ENCODE peak calls at places on chromosomes 1 and 21, in five cellular contexts. G is activated CD8-positive, alpha-beta T cell treated with anti-CD3 and anti-CD28 coated beads for 36 hours; F is A549; M is kidney epithelial cell; W is PC-9. N is an unnamed sample.

GRCh38 chr1:36322085-36322785 is 1.2 kb downstream of the EVA1B start:
- DNase-seq in W (no peak), G (no peak), M (no peak), F (no peak), N (no peak)

GRCh38 chr1:44557756-44558155 is 116.5 kb downstream of the TMEM53 start:
- DNase-seq in G (no peak), W (peak), M (no peak), F (no peak), N (peak)

GRCh38 chr1:114118351-114118990 is 35.2 kb downstream of the SYT6 start:
- DNase-seq in F (no peak), G (no peak), W (no peak), M (no peak), N (no peak)

GRCh38 chr1:235326719-235327558 is 1.0 kb downstream of the ARID4B start:
- DNase-seq in G (peak), W (peak), F (peak), M (no peak), N (peak)

GRCh38 chr1:207327994-207328393 is 6.5 kb downstream of the CD55 start:
- DNase-seq in W (no peak), M (no peak), G (no peak), F (no peak), N (no peak)

GRCh38 chr1:187626056-187626455 is 797.3 kb downstream of the PLA2G4A start:
- DNase-seq in M (no peak), G (no peak), W (no peak), F (no peak), N (no peak)

GRCh38 chr1:38026592-38027200 is 14.2 kb downstream of the UTP11 start:
- DNase-seq in G (peak), M (no peak), F (peak), W (peak), N (peak)

GRCh38 chr1:43316738-43317520 is 16.1 kb downstream of the TIE1 start:
- DNase-seq in G (no peak), F (no peak), W (no peak), M (no peak), N (no peak)

GRCh38 chr1:26237230-26237966 is 3.4 kb downstream of the CEP85 start:
- DNase-seq in M (no peak), G (no peak), F (peak), W (no peak), N (no peak)

GRCh38 chr1:222600274-222600673 is 10.5 kb upstream of the TAF1A start:
- DNase-seq in W (no peak), M (no peak), F (peak), G (no peak), N (no peak)

GRCh38 chr1:183633676-183634343 is 1.8 kb downstream of the ARPC5 start:
- DNase-seq in W (no peak), M (peak), F (peak), G (peak), N (peak)

GRCh38 chr1:43432907-43433306 is 20.8 kb downstream of the HYI start:
- DNase-seq in M (no peak), F (no peak), G (no peak), W (no peak), N (no peak)

GRCh38 chr1:220787069-220787614 is 429 bp downstream of the MTARC1 start:
- DNase-seq in F (peak), G (no peak), W (peak), M (no peak), N (peak)

GRCh38 chr1:101967871-101968270 is 28.9 kb downstream of the OLFM3 start:
- DNase-seq in G (no peak), F (no peak), M (no peak), W (no peak), N (no peak)

GRCh38 chr1:42259059-42259738 is 75.8 kb downstream of the FOXJ3 start:
- DNase-seq in W (no peak), F (no peak), M (no peak), G (no peak), N (no peak)

GRCh38 chr1:167627865-167628641 is 2.0 kb upstream of the RCSD1 start:
- DNase-seq in W (peak), G (peak), M (no peak), F (no peak), N (no peak)

GRCh38 chr1:3702990-3703728 is 49.1 kb upstream of the CCDC27 start:
- DNase-seq in M (no peak), W (no peak), G (no peak), F (no peak), N (no peak)

GRCh38 chr21:42027804-42028753 is 17.9 kb upstream of the ZBTB21 start:
- DNase-seq in M (no peak), G (no peak), F (no peak), W (no peak), N (no peak)

GRCh38 chr1:223339861-223340260 is 24.1 kb downstream of the SUSD4 start:
- DNase-seq in G (no peak), M (no peak), F (no peak), W (no peak), N (no peak)

DNA sequence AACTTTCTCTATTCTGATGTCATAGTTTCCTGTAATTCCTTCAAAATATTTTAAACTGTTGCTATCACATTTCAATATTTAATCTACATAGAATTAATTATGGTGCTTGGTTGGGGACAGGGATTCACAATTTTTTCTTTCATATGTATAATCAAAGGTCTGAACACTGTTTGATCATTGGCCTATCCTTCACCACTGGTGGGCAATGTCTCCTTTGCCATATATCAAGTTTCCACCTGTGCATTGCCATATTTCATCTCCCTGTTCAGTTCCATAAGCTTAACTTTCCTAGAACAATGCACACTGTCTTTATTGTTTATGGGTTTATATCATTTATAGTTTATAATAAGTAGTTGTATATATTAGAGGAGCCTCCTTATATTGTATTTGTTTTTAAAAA is 374.9 kb upstream of the PTBP2 start:
- DNase-seq in F (no peak), W (no peak), G (no peak), M (no peak), N (no peak)
- TF ChIP-seq CTCF in F (no peak), W (no peak), G (no peak), M (peak), N (no peak)

GRCh38 chr1:180181996-180182675 is 27.5 kb downstream of the QSOX1 start:
- DNase-seq in W (no peak), F (no peak), G (no peak), M (no peak), N (no peak)

GRCh38 chr1:180179162-180179957 is 24.7 kb downstream of the QSOX1 start:
- DNase-seq in W (no peak), F (no peak), M (no peak), G (no peak), N (no peak)

GRCh38 chr1:180182721-180183311 is 28.1 kb downstream of the QSOX1 start:
- DNase-seq in M (no peak), W (no peak), F (no peak), G (no peak), N (no peak)

GRCh38 chr1:180183426-180183825 is 28.8 kb downstream of the QSOX1 start:
- DNase-seq in W (no peak), G (no peak), F (no peak), M (no peak), N (no peak)

GRCh38 chr1:180181048-180181447 is 26.4 kb downstream of the QSOX1 start:
- DNase-seq in M (no peak), F (peak), W (no peak), G (peak), N (no peak)
- TF ChIP-seq CTCF in M (peak), F (peak), W (peak), G (peak), N (peak)

GRCh38 chr1:184958554-184959353 is 15.6 kb downstream of the NIBAN1 start:
- DNase-seq in G (no peak), W (no peak), F (no peak), M (no peak), N (no peak)

GRCh38 chr1:184950209-184950608 is 24.1 kb downstream of the NIBAN1 start:
- DNase-seq in F (no peak), M (no peak), G (no peak), W (no peak), N (no peak)

GRCh38 chr1:184953600-184954219 is 20.6 kb downstream of the NIBAN1 start:
- DNase-seq in M (peak), W (no peak), G (no peak), F (no peak), N (no peak)

GRCh38 chr1:184959626-184960025 is 14.7 kb downstream of the NIBAN1 start:
- DNase-seq in G (no peak), F (no peak), M (no peak), W (no peak), N (no peak)

DNA sequence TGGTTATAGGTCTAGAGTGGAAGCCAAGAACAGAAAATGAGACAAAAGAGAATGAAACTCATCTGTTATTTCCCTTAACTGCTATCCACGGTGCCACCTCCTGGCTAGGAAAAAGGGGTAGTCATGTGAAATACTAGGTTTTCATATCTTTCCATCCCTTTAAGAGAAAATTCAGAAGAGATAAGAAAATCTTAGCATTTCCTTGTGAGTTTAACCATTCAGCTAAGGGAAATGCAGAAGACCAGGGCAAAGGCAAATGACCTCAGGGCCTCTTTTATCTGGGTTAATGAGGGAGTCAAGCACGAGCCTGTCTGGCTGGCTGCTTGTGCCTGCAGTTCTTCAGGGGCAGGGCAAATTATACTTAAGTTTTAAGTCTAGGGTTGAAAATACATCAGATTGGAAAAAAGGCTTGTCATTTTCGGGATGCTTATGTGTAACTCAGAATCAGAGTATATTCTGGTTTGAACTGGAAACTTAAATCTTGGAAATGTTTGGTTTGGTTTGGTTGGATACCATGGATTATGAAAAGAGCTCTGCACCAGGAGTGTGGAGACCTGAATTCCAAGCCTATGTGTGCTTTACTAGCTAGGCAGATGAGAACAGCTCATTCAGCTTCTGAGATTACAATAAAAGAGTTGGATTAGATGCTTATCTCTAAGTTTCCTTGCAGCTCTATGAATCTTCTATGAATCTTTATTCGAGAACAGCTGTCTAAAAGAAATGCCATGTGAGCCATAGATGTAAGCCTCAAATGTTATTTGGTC is 19.9 kb downstream of the NIBAN1 start:
- DNase-seq in M (no peak), F (no peak), W (peak), G (peak), N (no peak)
- TF ChIP-seq CTCF in M (no peak), F (no peak), W (no peak), G (no peak), N (no peak)

DNA sequence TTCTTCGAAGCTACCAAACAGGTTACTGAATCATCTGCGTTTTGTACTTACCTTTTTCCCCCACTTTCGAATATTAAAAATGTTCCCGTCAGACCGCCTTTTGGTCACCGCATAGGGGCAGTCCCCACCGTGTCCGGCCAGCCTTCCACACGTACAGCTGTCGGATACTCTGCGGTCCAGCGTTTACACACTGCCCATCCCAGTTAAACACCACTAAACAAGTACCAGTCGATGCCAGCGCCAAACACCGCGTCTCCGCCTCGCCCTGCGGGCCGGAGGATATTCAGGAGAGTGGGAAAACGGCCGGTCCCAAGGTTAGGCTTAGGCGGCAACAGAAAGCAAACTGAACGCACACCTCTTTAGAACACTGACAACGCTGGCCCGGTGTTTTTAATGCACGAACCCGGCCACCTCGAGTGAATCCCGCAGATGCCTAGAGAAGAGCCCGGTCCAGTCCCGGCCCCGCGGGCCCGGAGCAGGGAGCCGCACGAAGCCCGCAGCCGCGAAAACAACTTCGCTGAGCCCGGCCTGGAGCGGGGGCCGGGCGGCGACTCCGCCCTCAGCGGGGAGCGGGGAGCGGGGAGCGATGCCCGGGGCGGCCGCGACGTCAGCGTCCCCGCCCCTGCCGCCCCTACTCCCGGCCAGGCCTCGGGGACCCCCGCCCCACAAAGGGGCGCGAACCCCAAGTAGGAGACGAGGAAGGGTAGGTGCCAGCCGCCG is 730 bp upstream of the PHF13 start:
- DNase-seq in F (peak), G (peak), M (no peak), W (peak), N (peak)
- TF ChIP-seq CTCF in F (no peak), G (no peak), M (no peak), W (no peak), N (no peak)

GRCh38 chr1:1551524-1552262 is 11.3 kb upstream of the TMEM240 start:
- DNase-seq in F (no peak), M (no peak), W (no peak), G (no peak), N (no peak)

GRCh38 chr1:1552263-1552639 is 11.8 kb upstream of the TMEM240 start:
- DNase-seq in M (no peak), F (no peak), G (no peak), W (no peak), N (no peak)

GRCh38 chr1:1548591-1548990 is 8.2 kb upstream of the TMEM240 start:
- DNase-seq in G (no peak), M (no peak), W (no peak), F (no peak), N (no peak)

GRCh38 chr1:1550087-1550486 is 9.7 kb upstream of the TMEM240 start:
- DNase-seq in G (no peak), F (no peak), W (no peak), M (no peak), N (no peak)

DNA sequence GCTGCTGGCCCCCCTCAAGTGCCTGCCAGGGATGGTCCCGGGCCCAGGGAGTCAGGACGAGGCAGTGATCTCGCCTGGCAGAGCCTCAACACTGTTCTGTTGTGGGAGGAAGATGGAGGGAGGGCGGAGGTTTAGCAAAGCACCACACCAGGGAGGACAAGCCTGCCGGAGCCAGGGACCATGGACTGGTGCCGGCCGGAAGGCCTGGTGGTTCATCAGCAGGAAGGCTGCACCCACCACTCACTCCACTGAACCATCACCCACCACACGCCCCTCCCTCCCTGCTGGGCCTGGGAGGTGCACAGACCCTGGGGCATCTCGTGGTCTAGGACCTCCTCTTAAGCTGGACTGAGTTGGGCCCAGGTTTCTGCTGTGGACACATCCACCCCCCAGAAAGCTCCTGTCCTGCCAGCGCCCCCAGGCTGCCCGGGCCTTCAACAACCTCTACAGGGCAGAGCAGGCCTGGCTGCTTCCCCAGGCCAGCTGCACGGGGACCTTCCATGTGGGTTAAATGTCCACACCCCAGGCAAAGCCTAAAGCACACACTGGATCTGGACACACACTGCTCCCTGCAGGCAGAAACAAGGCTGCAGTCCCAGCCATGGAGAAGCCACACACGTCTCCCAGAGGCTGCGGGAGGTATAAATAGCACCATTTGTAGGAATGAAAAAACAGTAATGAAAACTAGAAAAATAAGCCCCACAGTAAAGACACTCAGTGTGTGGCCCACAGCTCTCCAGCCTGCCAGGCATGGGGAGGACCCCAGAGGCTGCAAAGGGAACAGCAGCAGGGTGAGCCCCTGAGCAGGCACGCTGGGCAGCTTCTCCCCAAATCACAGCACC is 10.4 kb upstream of the TMEM240 start:
- DNase-seq in W (no peak), G (no peak), F (peak), M (no peak), N (no peak)
- TF ChIP-seq CTCF in W (peak), G (peak), F (no peak), M (peak), N (no peak)

GRCh38 chr1:91440845-91441244 is 36.2 kb upstream of the HFM1 start:
- DNase-seq in G (no peak), M (no peak), F (no peak), W (no peak), N (no peak)
- TF ChIP-seq CTCF in G (peak), M (peak), F (no peak), W (peak), N (no peak)

N was measured in Calu3.